ENCODE peak calls at places on chromosomes 13 and 19, in five cellular contexts. W is tibial nerve, I is transverse colon, M is GM12878, B is K562. E is an unnamed sample.

GRCh38 chr19:56133858-56134654 is 7.0 kb upstream of the ZNF444 start:
- DNase-seq in W (no peak), I (no peak), M (no peak), B (no peak), E (no peak)

GRCh38 chr13:25267715-25268114 is 19.6 kb downstream of the MTMR6 start:
- DNase-seq in W (no peak), I (no peak), M (no peak), B (no peak), E (no peak)

GRCh38 chr13:113854238-113855011 is 9.5 kb downstream of the GAS6 start:
- DNase-seq in W (no peak), I (no peak), M (no peak), B (no peak), E (peak)

GRCh38 chr13:28077231-28077630 is 23.1 kb downstream of the FLT3 start:
- DNase-seq in W (no peak), I (no peak), M (no peak), B (no peak), E (no peak)

GRCh38 chr19:46704379-46705076 is 12.4 kb downstream of the PRKD2 start:
- DNase-seq in W (peak), I (peak), M (no peak), B (peak), E (peak)

GRCh38 chr19:29517946-29518345 is 7.8 kb upstream of the VSTM2B start:
- DNase-seq in W (no peak), I (no peak), M (no peak), B (no peak), E (no peak)

GRCh38 chr13:24202215-24202614 is 41.7 kb downstream of the SPATA13 start:
- DNase-seq in W (no peak), I (peak), M (no peak), B (no peak), E (no peak)

GRCh38 chr13:40377783-40378182 is 288.7 kb downstream of the FOXO1 start:
- DNase-seq in W (no peak), I (no peak), M (no peak), B (no peak), E (no peak)

GRCh38 chr13:74280795-74281490 is 146.7 kb upstream of the KLF12 start:
- DNase-seq in W (no peak), I (no peak), M (no peak), B (no peak), E (no peak)

GRCh38 chr19:24062222-24062621 is 24.8 kb upstream of the ZNF254 start:
- DNase-seq in W (no peak), I (no peak), M (no peak), B (no peak), E (no peak)

GRCh38 chr13:24173775-24174174 is 13.3 kb downstream of the SPATA13 start:
- DNase-seq in W (no peak), I (no peak), M (no peak), B (no peak), E (no peak)

GRCh38 chr19:49340069-49340864 is 5.1 kb downstream of the CD37 start:
- DNase-seq in W (peak), I (peak), M (peak), B (peak), E (peak)

GRCh38 chr13:114019367-114019766 is 45.5 kb upstream of the C13orf46 start:
- DNase-seq in W (no peak), I (no peak), M (no peak), B (peak), E (no peak)

GRCh38 chr19:34484328-34484727 is 2.8 kb downstream of the WTIP start:
- DNase-seq in W (no peak), I (no peak), M (no peak), B (no peak), E (peak)

GRCh38 chr19:9847087-9847671 is 12.1 kb downstream of the PIN1 start:
- DNase-seq in W (no peak), I (peak), M (no peak), B (peak), E (peak)

GRCh38 chr19:8259142-8259921 is 48.8 kb downstream of the CD320 start:
- DNase-seq in W (no peak), I (no peak), M (no peak), B (no peak), E (no peak)

GRCh38 chr13:92175330-92175729 is 776.9 kb downstream of the GPC5 start:
- DNase-seq in W (no peak), I (no peak), M (no peak), B (no peak), E (peak)

GRCh38 chr13:27007166-27007565 is 164.4 kb downstream of the USP12 start:
- DNase-seq in W (no peak), I (no peak), M (no peak), B (no peak), E (no peak)

GRCh38 chr19:58395220-58395978 is at the start of gene RNF225:
- DNase-seq in W (no peak), I (peak), M (no peak), B (peak), E (no peak)

GRCh38 chr19:3450796-3451411 is 29.4 kb downstream of the SMIM24 start:
- DNase-seq in W (no peak), I (peak), M (no peak), B (no peak), E (no peak)
- TF ChIP-seq EP300 in W (peak), I (peak), M (no peak), B (no peak), E (peak)

GRCh38 chr13:36192166-36192565 is 22.2 kb downstream of the SOHLH2 start:
- DNase-seq in W (no peak), I (no peak), M (no peak), B (no peak), E (no peak)

GRCh38 chr13:36193151-36193855 is 21.1 kb downstream of the SOHLH2 start:
- DNase-seq in W (no peak), I (no peak), M (no peak), B (no peak), E (no peak)

GRCh38 chr13:36188446-36188845 is 25.9 kb downstream of the SOHLH2 start:
- DNase-seq in W (no peak), I (no peak), M (no peak), B (no peak), E (no peak)

GRCh38 chr13:36190771-36191170 is 23.6 kb downstream of the SOHLH2 start:
- DNase-seq in W (no peak), I (no peak), M (no peak), B (no peak), E (no peak)
- H3K27ac ChIP-seq in W (no peak), I (no peak), M (no peak), B (no peak), E (no peak)

GRCh38 chr13:51237887-51238286 is 15.7 kb downstream of the FAM124A start:
- DNase-seq in W (no peak), I (no peak), M (no peak), B (no peak), E (no peak)

GRCh38 chr13:51240888-51241475 is 18.8 kb downstream of the FAM124A start:
- DNase-seq in W (no peak), I (no peak), M (no peak), B (no peak), E (no peak)

GRCh38 chr13:51241720-51242119 is 19.5 kb downstream of the FAM124A start:
- DNase-seq in W (no peak), I (peak), M (no peak), B (no peak), E (no peak)

GRCh38 chr13:51243227-51243626 is 21.0 kb downstream of the FAM124A start:
- DNase-seq in W (no peak), I (no peak), M (no peak), B (no peak), E (no peak)

DNA sequence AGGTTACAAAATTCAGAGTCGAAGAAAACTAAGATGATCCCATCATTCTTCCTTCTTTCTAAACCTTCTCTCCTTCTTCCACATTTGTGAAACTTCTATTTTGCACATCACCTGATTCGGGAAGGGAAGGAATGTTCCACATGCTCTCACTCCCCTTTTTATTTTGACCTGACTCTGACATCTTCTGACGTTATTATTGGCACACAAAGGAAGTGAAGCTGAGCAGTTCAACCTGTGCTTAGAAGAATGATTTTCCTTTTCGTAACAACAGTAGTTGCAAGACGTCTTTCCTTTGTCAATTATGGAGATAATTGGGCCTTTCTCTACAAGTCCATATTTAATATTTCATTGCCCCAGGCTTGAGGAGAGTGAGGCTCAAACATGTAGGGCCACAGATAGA is 18.0 kb downstream of the FAM124A start:
- DNase-seq in W (no peak), I (no peak), M (no peak), B (no peak), E (no peak)
- TF ChIP-seq EP300 in W (peak), I (no peak), M (no peak), B (no peak), E (no peak)

DNA sequence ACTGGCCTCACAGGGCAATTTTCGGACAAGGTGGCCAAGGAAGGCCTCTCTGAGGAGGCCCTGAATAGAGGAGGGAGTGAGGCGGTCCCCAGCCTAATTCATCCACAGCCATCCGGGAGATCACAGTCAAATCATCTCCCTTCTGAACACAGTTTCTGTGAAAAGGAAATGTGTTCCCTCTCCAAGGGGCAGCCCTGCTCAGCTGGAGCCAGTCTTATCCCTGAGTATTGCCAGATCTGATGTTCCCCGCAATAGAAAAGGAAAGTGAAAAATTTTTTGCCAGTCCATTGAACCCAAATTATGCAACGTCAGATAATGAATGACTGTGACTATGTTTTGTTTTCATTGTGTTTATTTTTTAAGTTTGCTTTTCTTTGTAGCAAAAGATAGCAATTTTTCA is 125.9 kb downstream of the SIPA1L3 start:
- DNase-seq in W (no peak), I (no peak), M (no peak), B (no peak), E (no peak)
- H3K27ac ChIP-seq in W (no peak), I (no peak), M (peak), B (no peak), E (no peak)

DNA sequence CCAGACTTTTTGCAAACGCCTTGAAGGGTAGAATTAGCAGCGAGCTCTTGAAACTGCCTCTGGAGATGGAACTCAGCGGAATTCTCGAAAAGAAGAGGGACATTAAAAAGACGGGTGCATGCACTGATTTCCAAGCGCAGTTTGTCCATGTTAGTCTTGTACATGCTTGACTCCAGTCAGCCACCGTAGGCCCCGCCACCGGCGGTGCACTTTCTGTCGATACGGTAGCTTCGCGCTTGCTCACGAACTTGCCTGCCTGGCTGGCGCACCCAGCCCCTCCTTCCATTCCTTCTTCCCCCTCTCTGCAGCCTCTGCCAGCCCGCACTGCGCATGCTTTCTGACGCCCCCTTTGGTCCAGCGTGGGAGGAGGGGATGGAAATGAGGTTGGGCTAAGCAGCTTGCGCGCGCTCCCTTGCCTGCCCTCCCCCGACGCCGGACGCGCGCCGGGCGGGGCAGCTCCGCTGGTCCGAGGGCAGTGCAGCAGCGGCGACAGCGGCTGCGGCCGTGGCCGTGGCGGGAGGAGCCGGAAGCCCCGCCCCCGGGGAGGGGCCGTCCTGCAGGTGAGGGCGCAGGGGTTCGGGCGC is at the start of gene ZNF575:
- DNase-seq in W (peak), I (peak), M (peak), B (peak), E (peak)
- TF ChIP-seq EP300 in W (peak), I (no peak), M (no peak), B (no peak), E (no peak)

DNA sequence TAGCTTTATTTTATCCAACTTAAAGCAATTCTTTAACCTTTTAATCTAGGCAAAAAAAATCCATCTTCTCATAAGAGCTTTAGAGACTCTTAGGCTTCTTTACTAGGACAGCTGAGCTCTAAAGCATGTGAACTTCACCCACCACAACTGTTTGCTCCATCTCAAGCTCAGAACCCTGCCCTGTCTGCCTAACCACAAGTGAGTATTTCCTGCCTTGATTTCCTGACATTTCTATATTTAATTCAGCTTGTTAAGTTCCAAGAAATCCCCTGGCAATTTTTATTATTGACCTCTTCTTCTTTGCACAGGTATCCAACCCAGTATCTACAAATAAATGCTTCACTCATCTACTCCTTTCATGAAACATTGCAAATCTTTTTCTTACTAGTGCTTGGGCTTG is 21.1 kb upstream of the CEACAM21 start:
- DNase-seq in W (no peak), I (no peak), M (no peak), B (no peak), E (no peak)
- H3K27ac ChIP-seq in W (no peak), I (no peak), M (no peak), B (no peak), E (no peak)

GRCh38 chr19:15265849-15266248 is 33.6 kb upstream of the EPHX3 start:
- DNase-seq in W (peak), I (peak), M (no peak), B (no peak), E (peak)
- TF ChIP-seq EP300 in W (peak), I (peak), M (no peak), B (no peak), E (peak)